ENCODE peak calls at places on chromosome 2, in eight cellular contexts. X is cardiac septum; M is NCI-H1694 treated with DMSO at 0.1 percent for 48 hours; O is stimulated activated CD4-positive, alpha-beta T cell treated with anti-CD3 and anti-CD28 coated beads, Interleukin-1b, Interleukin-23, amount 100 ng/mL, for 24 hours; A is WTC11; P is SW 1271; B is activated naive CD8-positive, alpha-beta T cell treated with anti-CD3 and anti-CD28 coated beads for 36 hours; G is lower lobe of right lung. F is an unnamed sample.

GRCh38 chr2:232537499-232537898 is 2.0 kb upstream of the CHRNG start:
- DNase-seq in X (peak), M (no peak), O (no peak), A (no peak), P (no peak), B (no peak), G (peak), F (no peak)

GRCh38 chr2:171409436-171409971 is 24.3 kb downstream of the METTL8 start:
- DNase-seq in X (no peak), M (no peak), O (no peak), A (peak), P (no peak), B (no peak), G (no peak), F (no peak)

GRCh38 chr2:216355738-216356137 is 16.5 kb downstream of the MARCHF4 start:
- DNase-seq in X (no peak), M (no peak), O (no peak), A (no peak), P (no peak), B (no peak), G (no peak), F (no peak)

GRCh38 chr2:15971351-15971750 is 31.0 kb downstream of the MYCN start:
- DNase-seq in X (peak), M (no peak), O (no peak), A (no peak), P (no peak), B (no peak), G (no peak), F (no peak)

GRCh38 chr2:218166791-218167190 is at the start of gene CXCR1:
- DNase-seq in X (no peak), M (no peak), O (no peak), A (no peak), P (no peak), B (peak), G (no peak), F (peak)

GRCh38 chr2:240913810-240914644 is 7.9 kb downstream of the CROCC2 start:
- DNase-seq in X (peak), M (peak), O (peak), A (peak), P (peak), B (peak), G (peak), F (peak)

GRCh38 chr2:43851026-43851980 is 12.5 kb downstream of the ABCG8 start:
- DNase-seq in X (peak), M (no peak), O (no peak), A (no peak), P (no peak), B (no peak), G (no peak), F (no peak)

GRCh38 chr2:55010915-55011314 is 39.3 kb downstream of the RTN4 start:
- DNase-seq in X (no peak), M (no peak), O (no peak), A (no peak), P (no peak), B (no peak), G (peak), F (no peak)

GRCh38 chr2:239588451-239589269 is 187.8 kb upstream of the HDAC4 start:
- DNase-seq in X (no peak), M (no peak), O (no peak), A (peak), P (no peak), B (no peak), G (peak), F (no peak)

GRCh38 chr2:141888987-141889555 is 241.7 kb downstream of the LRP1B start:
- DNase-seq in X (no peak), M (no peak), O (no peak), A (no peak), P (no peak), B (no peak), G (no peak), F (no peak)

GRCh38 chr2:228102949-228103348 is 78.5 kb downstream of the SPHKAP start:
- DNase-seq in X (no peak), M (no peak), O (no peak), A (no peak), P (no peak), B (no peak), G (no peak), F (no peak)

GRCh38 chr2:26298638-26299393 is 47.1 kb upstream of the SELENOI start:
- DNase-seq in X (no peak), M (no peak), O (no peak), A (no peak), P (no peak), B (peak), G (peak), F (peak)

GRCh38 chr2:238952261-238952924 is 104.5 kb downstream of the TWIST2 start:
- DNase-seq in X (no peak), M (no peak), O (no peak), A (no peak), P (no peak), B (no peak), G (no peak), F (no peak)

GRCh38 chr2:152405206-152406118 is 70.5 kb downstream of the FMNL2 start:
- DNase-seq in X (no peak), M (no peak), O (no peak), A (no peak), P (peak), B (no peak), G (no peak), F (no peak)

GRCh38 chr2:206981739-206982336 is 42.5 kb downstream of the CPO start:
- DNase-seq in X (peak), M (peak), O (peak), A (peak), P (peak), B (peak), G (peak), F (peak)

GRCh38 chr2:21650566-21650965 is 526.8 kb downstream of the TDRD15 start:
- DNase-seq in X (no peak), M (no peak), O (no peak), A (no peak), P (no peak), B (no peak), G (no peak), F (no peak)

GRCh38 chr2:161416633-161417427 is 733 bp downstream of the TBR1 start:
- DNase-seq in X (no peak), M (no peak), O (no peak), A (peak), P (no peak), B (no peak), G (no peak), F (no peak)

GRCh38 chr2:127072970-127073369 is 34.0 kb downstream of the BIN1 start:
- DNase-seq in X (no peak), M (no peak), O (no peak), A (no peak), P (no peak), B (no peak), G (no peak), F (no peak)

GRCh38 chr2:33013684-33014110 is 66.9 kb downstream of the LTBP1 start:
- DNase-seq in X (no peak), M (no peak), O (no peak), A (no peak), P (no peak), B (no peak), G (no peak), F (no peak)

GRCh38 chr2:12424820-12425219 is 291.9 kb upstream of the TRIB2 start:
- DNase-seq in X (no peak), M (no peak), O (no peak), A (no peak), P (no peak), B (no peak), G (no peak), F (no peak)

GRCh38 chr2:240437861-240438809 is 2.7 kb downstream of the GPC1 start:
- DNase-seq in X (peak), M (peak), O (peak), A (peak), P (peak), B (peak), G (peak), F (peak)

GRCh38 chr2:113206251-113206650 is 32.5 kb downstream of the PSD4 start:
- DNase-seq in X (peak), M (no peak), O (no peak), A (no peak), P (no peak), B (no peak), G (no peak), F (no peak)

GRCh38 chr2:132632000-132632649 is 37.9 kb downstream of the LYPD1 start:
- DNase-seq in X (no peak), M (no peak), O (no peak), A (no peak), P (no peak), B (no peak), G (no peak), F (no peak)

GRCh38 chr2:222709191-222709891 is 37.9 kb downstream of the MOGAT1 start:
- DNase-seq in X (peak), M (no peak), O (no peak), A (peak), P (no peak), B (no peak), G (peak), F (no peak)

GRCh38 chr2:67982956-67983355 is 79.8 kb downstream of the C1D start:
- DNase-seq in X (no peak), M (no peak), O (no peak), A (no peak), P (no peak), B (no peak), G (no peak), F (no peak)

GRCh38 chr2:176139170-176139611 is 9.7 kb downstream of the HOXD8 start:
- DNase-seq in X (peak), M (no peak), O (no peak), A (no peak), P (no peak), B (no peak), G (no peak), F (no peak)

GRCh38 chr2:157991932-157992331 is 109.7 kb upstream of the UPP2 start:
- DNase-seq in X (no peak), M (no peak), O (no peak), A (no peak), P (no peak), B (no peak), G (no peak), F (no peak)

GRCh38 chr2:1972428-1972827 is 228.1 kb upstream of the PXDN start:
- DNase-seq in X (no peak), M (peak), O (no peak), A (no peak), P (no peak), B (no peak), G (no peak), F (no peak)

GRCh38 chr2:198312621-198313483 is 508.5 kb downstream of the PLCL1 start:
- DNase-seq in X (no peak), M (no peak), O (no peak), A (no peak), P (no peak), B (no peak), G (no peak), F (no peak)

GRCh38 chr2:9799729-9800632 is 43.3 kb upstream of the TAF1B start:
- DNase-seq in X (peak), M (peak), O (peak), A (peak), P (peak), B (peak), G (peak), F (peak)

GRCh38 chr2:18993756-18994155 is 364.7 kb downstream of the OSR1 start:
- DNase-seq in X (no peak), M (no peak), O (no peak), A (no peak), P (no peak), B (no peak), G (no peak), F (no peak)

GRCh38 chr2:26011990-26012856 is 21.7 kb upstream of the RAB10 start:
- DNase-seq in X (peak), M (no peak), O (no peak), A (no peak), P (peak), B (no peak), G (peak), F (no peak)

GRCh38 chr2:237310515-237311114 is 103.3 kb downstream of the COL6A3 start:
- DNase-seq in X (no peak), M (no peak), O (no peak), A (no peak), P (no peak), B (no peak), G (no peak), F (no peak)

GRCh38 chr2:217249490-217250451 is 389.9 kb upstream of the TNP1 start:
- DNase-seq in X (no peak), M (no peak), O (no peak), A (no peak), P (no peak), B (no peak), G (no peak), F (no peak)

GRCh38 chr2:240988146-240988545 is 10.3 kb upstream of the SNED1 start:
- DNase-seq in X (peak), M (no peak), O (no peak), A (peak), P (peak), B (no peak), G (no peak), F (no peak)

GRCh38 chr2:9990735-9991134 is 39.2 kb downstream of the GRHL1 start:
- DNase-seq in X (peak), M (no peak), O (no peak), A (no peak), P (no peak), B (no peak), G (no peak), F (no peak)

GRCh38 chr2:37471994-37472393 is 127.6 kb downstream of the QPCT start:
- DNase-seq in X (no peak), M (no peak), O (no peak), A (no peak), P (no peak), B (no peak), G (no peak), F (no peak)

GRCh38 chr2:114651933-114652332 is 209.5 kb downstream of the DPP10 start:
- DNase-seq in X (no peak), M (no peak), O (no peak), A (no peak), P (no peak), B (no peak), G (no peak), F (no peak)